ENCODE peak calls at places on chromosomes 6 and 20, in four cellular contexts. One of them, this sample, is unnamed.

GRCh38 chr6:98044791-98045190 is 761.8 kb upstream of the MMS22L start:
- DNase-seq in neural progenitor cell: no peak
- DNase-seq in heart right ventricle: no peak
- DNase-seq in IMR-90: no peak
- DNase-seq in this sample: no peak

GRCh38 chr6:137218473-137218916 is 690 bp downstream of the IFNGR1 start:
- DNase-seq in heart right ventricle: no peak
- DNase-seq in IMR-90: peak; percentile 52
- DNase-seq in neural progenitor cell: peak; percentile 18
- DNase-seq in this sample: peak; percentile 45

GRCh38 chr20:46631874-46632446 is 19.3 kb downstream of the SLC13A3 start:
- DNase-seq in neural progenitor cell: no peak
- DNase-seq in heart right ventricle: no peak
- DNase-seq in IMR-90: no peak
- DNase-seq in this sample: no peak

GRCh38 chr20:16014436-16014835 is 558.8 kb downstream of the KIF16B start:
- DNase-seq in neural progenitor cell: no peak
- DNase-seq in IMR-90: no peak
- DNase-seq in heart right ventricle: no peak
- DNase-seq in this sample: no peak

GRCh38 chr6:134534708-134535149 is 216.8 kb upstream of the SGK1 start:
- DNase-seq in neural progenitor cell: no peak
- DNase-seq in heart right ventricle: no peak
- DNase-seq in IMR-90: peak; percentile 66
- DNase-seq in this sample: no peak

GRCh38 chr6:105431226-105431625 is 28.3 kb upstream of the PREP start:
- DNase-seq in IMR-90: peak; percentile 68
- DNase-seq in heart right ventricle: no peak
- DNase-seq in neural progenitor cell: peak; percentile 56
- DNase-seq in this sample: peak; percentile 59

GRCh38 chr6:23890543-23891227 is 235.3 kb upstream of the NRSN1 start:
- DNase-seq in neural progenitor cell: no peak
- DNase-seq in heart right ventricle: no peak
- DNase-seq in IMR-90: no peak
- DNase-seq in this sample: no peak

GRCh38 chr20:25270829-25271251 is 23.0 kb downstream of the PYGB start:
- DNase-seq in heart right ventricle: no peak
- DNase-seq in neural progenitor cell: no peak
- DNase-seq in IMR-90: no peak
- DNase-seq in this sample: no peak

GRCh38 chr20:5290596-5290995 is 26.2 kb downstream of the PROKR2 start:
- DNase-seq in IMR-90: no peak
- DNase-seq in neural progenitor cell: no peak
- DNase-seq in heart right ventricle: no peak
- DNase-seq in this sample: no peak

GRCh38 chr6:157535354-157536217 is 154.6 kb downstream of the ZDHHC14 start:
- DNase-seq in IMR-90: peak; percentile 80
- DNase-seq in neural progenitor cell: no peak
- DNase-seq in heart right ventricle: no peak
- DNase-seq in this sample: no peak

GRCh38 chr6:136920216-136920857 is 1.8 kb upstream of the SLC35D3 start:
- DNase-seq in heart right ventricle: no peak
- DNase-seq in IMR-90: no peak
- DNase-seq in neural progenitor cell: peak; percentile 4
- DNase-seq in this sample: no peak

GRCh38 chr6:157778719-157779118 is 44.3 kb upstream of the SNX9 start:
- DNase-seq in neural progenitor cell: no peak
- DNase-seq in IMR-90: no peak
- DNase-seq in heart right ventricle: no peak
- DNase-seq in this sample: no peak

GRCh38 chr6:43806041-43806757 is 36.2 kb downstream of the VEGFA start:
- DNase-seq in IMR-90: no peak
- DNase-seq in neural progenitor cell: no peak
- DNase-seq in heart right ventricle: no peak
- DNase-seq in this sample: peak; percentile 66

GRCh38 chr6:130602151-130602770 is 224.9 kb upstream of the SMLR1 start:
- DNase-seq in IMR-90: peak; percentile 98
- DNase-seq in heart right ventricle: no peak
- DNase-seq in neural progenitor cell: no peak
- DNase-seq in this sample: no peak

GRCh38 chr6:153001767-153002612 is 519 bp downstream of the MTRF1L start:
- DNase-seq in neural progenitor cell: peak; percentile 42
- DNase-seq in heart right ventricle: no peak
- DNase-seq in IMR-90: no peak
- DNase-seq in this sample: peak; percentile 8

GRCh38 chr6:91276315-91276714 is 689.4 kb upstream of the MAP3K7 start:
- DNase-seq in neural progenitor cell: peak; percentile 48
- DNase-seq in IMR-90: peak; percentile 4
- DNase-seq in heart right ventricle: no peak
- DNase-seq in this sample: no peak

GRCh38 chr6:37251211-37251610 is 6.4 kb upstream of the TBC1D22B start:
- DNase-seq in heart right ventricle: no peak
- DNase-seq in neural progenitor cell: no peak
- DNase-seq in IMR-90: peak; percentile 66
- DNase-seq in this sample: no peak

GRCh38 chr20:4563534-4563933 is 158.2 kb upstream of the PRND start:
- DNase-seq in heart right ventricle: no peak
- DNase-seq in IMR-90: peak; percentile 80
- DNase-seq in neural progenitor cell: peak; percentile 56
- DNase-seq in this sample: peak; percentile 24

GRCh38 chr6:1392813-1393640 is 3.7 kb downstream of the FOXF2 start:
- DNase-seq in IMR-90: no peak
- DNase-seq in heart right ventricle: no peak
- DNase-seq in neural progenitor cell: peak; percentile 44
- DNase-seq in this sample: no peak

GRCh38 chr6:163711071-163711470 is 296.6 kb downstream of the QKI start:
- DNase-seq in heart right ventricle: no peak
- DNase-seq in neural progenitor cell: no peak
- DNase-seq in IMR-90: no peak
- DNase-seq in this sample: no peak

GRCh38 chr6:149897015-149897697 is 757 bp downstream of the RAET1E start:
- DNase-seq in heart right ventricle: peak; percentile 79
- DNase-seq in neural progenitor cell: no peak
- DNase-seq in IMR-90: peak; percentile 92
- DNase-seq in this sample: peak; percentile 28

GRCh38 chr6:26537160-26537845 is 863 bp upstream of the HMGN4 start:
- DNase-seq in heart right ventricle: peak; percentile 84
- DNase-seq in neural progenitor cell: peak; percentile 91
- DNase-seq in IMR-90: peak; percentile 96
- DNase-seq in this sample: peak; percentile 95

GRCh38 chr20:31485450-31486339 is 10.6 kb downstream of the REM1 start:
- DNase-seq in heart right ventricle: peak; percentile 76
- DNase-seq in neural progenitor cell: no peak
- DNase-seq in IMR-90: peak; percentile 8
- DNase-seq in this sample: peak; percentile 22

GRCh38 chr20:19761853-19762252 is 3.8 kb downstream of the RIN2 start:
- DNase-seq in heart right ventricle: no peak
- DNase-seq in neural progenitor cell: no peak
- DNase-seq in IMR-90: no peak
- DNase-seq in this sample: no peak

GRCh38 chr20:4226330-4227084 is 211.1 kb upstream of the RNF24 start:
- DNase-seq in IMR-90: no peak
- DNase-seq in neural progenitor cell: no peak
- DNase-seq in heart right ventricle: no peak
- DNase-seq in this sample: no peak

GRCh38 chr6:34633785-34634184 is 62.8 kb downstream of the ILRUN start:
- DNase-seq in heart right ventricle: no peak
- DNase-seq in IMR-90: no peak
- DNase-seq in neural progenitor cell: no peak
- DNase-seq in this sample: no peak

GRCh38 chr6:14212020-14212419 is 94.4 kb downstream of the CD83 start:
- DNase-seq in neural progenitor cell: no peak
- DNase-seq in IMR-90: no peak
- DNase-seq in heart right ventricle: no peak
- DNase-seq in this sample: no peak

GRCh38 chr20:57738484-57738883 is 28.7 kb upstream of the PMEPA1 start:
- DNase-seq in neural progenitor cell: no peak
- DNase-seq in IMR-90: no peak
- DNase-seq in heart right ventricle: no peak
- DNase-seq in this sample: no peak

GRCh38 chr6:138538390-138539031 is 39.2 kb upstream of the NHSL1 start:
- DNase-seq in IMR-90: peak; percentile 83
- DNase-seq in heart right ventricle: peak; percentile 52
- DNase-seq in neural progenitor cell: no peak
- DNase-seq in this sample: no peak

GRCh38 chr6:109053285-109053684 is 41.4 kb downstream of the SESN1 start:
- DNase-seq in neural progenitor cell: no peak
- DNase-seq in IMR-90: no peak
- DNase-seq in heart right ventricle: no peak
- DNase-seq in this sample: no peak

GRCh38 chr6:138397128-138397814 is 6.8 kb upstream of the HEBP2 start:
- DNase-seq in neural progenitor cell: no peak
- DNase-seq in IMR-90: peak; percentile 32
- DNase-seq in heart right ventricle: no peak
- DNase-seq in this sample: no peak

GRCh38 chr6:141658721-141659120 is 474.0 kb upstream of the GJE1 start:
- DNase-seq in neural progenitor cell: no peak
- DNase-seq in IMR-90: no peak
- DNase-seq in heart right ventricle: no peak
- DNase-seq in this sample: no peak

GRCh38 chr6:49030621-49031020 is 432.4 kb downstream of the MMUT start:
- DNase-seq in heart right ventricle: no peak
- DNase-seq in IMR-90: no peak
- DNase-seq in neural progenitor cell: no peak
- DNase-seq in this sample: no peak

GRCh38 chr6:134464690-134465411 is 146.9 kb upstream of the SGK1 start:
- DNase-seq in heart right ventricle: no peak
- DNase-seq in neural progenitor cell: no peak
- DNase-seq in IMR-90: peak; percentile 89
- DNase-seq in this sample: peak; percentile 49

GRCh38 chr6:75503291-75503690 is 9.7 kb upstream of the FILIP1 start:
- DNase-seq in neural progenitor cell: no peak
- DNase-seq in heart right ventricle: no peak
- DNase-seq in IMR-90: peak; percentile 36
- DNase-seq in this sample: no peak

GRCh38 chr6:15441215-15441868 is 195.5 kb downstream of the JARID2 start:
- DNase-seq in neural progenitor cell: peak; percentile 69
- DNase-seq in IMR-90: peak; percentile 78
- DNase-seq in heart right ventricle: no peak
- DNase-seq in this sample: peak; percentile 47

GRCh38 chr6:150685860-150686259 is 86.2 kb downstream of the PLEKHG1 start:
- DNase-seq in heart right ventricle: peak; percentile 36
- DNase-seq in neural progenitor cell: peak; percentile 48
- DNase-seq in IMR-90: peak; percentile 1
- DNase-seq in this sample: peak; percentile 50

GRCh38 chr6:169451065-169451840 is 197.6 kb upstream of the THBS2 start:
- DNase-seq in IMR-90: no peak
- DNase-seq in neural progenitor cell: no peak
- DNase-seq in heart right ventricle: no peak
- DNase-seq in this sample: peak; percentile 42

GRCh38 chr6:87925373-87926060 is 122.1 kb upstream of the SPACA1 start:
- DNase-seq in IMR-90: no peak
- DNase-seq in neural progenitor cell: no peak
- DNase-seq in heart right ventricle: no peak
- DNase-seq in this sample: no peak

GRCh38 chr20:40319741-40320499 is 369.1 kb downstream of the MAFB start:
- DNase-seq in IMR-90: no peak
- DNase-seq in neural progenitor cell: no peak
- DNase-seq in heart right ventricle: no peak
- DNase-seq in this sample: no peak
- H3K27me3 ChIP-seq in IMR-90: no peaks in the 10 kb centered on the region
- H3K27me3 ChIP-seq in neural progenitor cell: no peaks in the 10 kb centered on the region
- H3K27me3 ChIP-seq in heart right ventricle: no peaks in the 10 kb centered on the region
- H3K27me3 ChIP-seq in this sample: peaks cover 10% of the 10 kb centered on the region

DNA sequence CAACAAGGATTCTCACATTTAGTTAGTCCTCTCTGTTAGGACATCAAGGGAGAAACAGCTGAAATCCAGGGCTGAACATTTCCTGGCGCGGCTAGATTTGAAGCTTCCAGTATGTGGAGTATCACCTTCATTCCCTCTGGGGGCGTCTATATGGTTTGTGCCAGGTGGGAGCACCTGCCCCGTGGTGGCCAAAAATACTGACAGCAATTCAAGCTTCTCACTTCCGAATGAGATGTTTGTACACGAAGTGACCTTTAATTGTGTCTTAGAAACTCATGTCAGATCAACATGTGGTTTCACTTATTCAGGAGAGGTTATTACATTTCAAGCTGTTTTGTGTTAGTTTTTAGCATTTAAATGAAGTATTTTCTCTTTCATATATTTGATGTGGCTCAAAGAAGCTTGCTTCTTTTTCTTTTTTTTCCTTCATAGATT is 67.3 kb upstream of the ZNF217 start:
- DNase-seq in neural progenitor cell: no peak
- DNase-seq in IMR-90: peak; percentile 9
- DNase-seq in heart right ventricle: no peak
- DNase-seq in this sample: no peak
- H3K27ac ChIP-seq in neural progenitor cell: peak overlapping the region; percentile 88
- H3K27ac ChIP-seq in IMR-90: peak overlapping the region; percentile 24
- H3K27ac ChIP-seq in heart right ventricle: peak overlapping the region; percentile 85
- H3K27ac ChIP-seq in this sample: no peak overlapping the region

GRCh38 chr6:31366693-31367470 is 9.9 kb upstream of the HLA-B start:
- DNase-seq in heart right ventricle: peak; percentile 90
- DNase-seq in IMR-90: peak; percentile 86
- DNase-seq in neural progenitor cell: peak; percentile 95
- DNase-seq in this sample: peak; percentile 61
- H3K27me3 ChIP-seq in heart right ventricle: peaks cover 34% of the 10 kb centered on the region
- H3K27me3 ChIP-seq in IMR-90: peaks cover 31% of the 10 kb centered on the region
- H3K27me3 ChIP-seq in neural progenitor cell: peaks cover 31% of the 10 kb centered on the region
- H3K27me3 ChIP-seq in this sample: peaks cover 10% of the 10 kb centered on the region

DNA sequence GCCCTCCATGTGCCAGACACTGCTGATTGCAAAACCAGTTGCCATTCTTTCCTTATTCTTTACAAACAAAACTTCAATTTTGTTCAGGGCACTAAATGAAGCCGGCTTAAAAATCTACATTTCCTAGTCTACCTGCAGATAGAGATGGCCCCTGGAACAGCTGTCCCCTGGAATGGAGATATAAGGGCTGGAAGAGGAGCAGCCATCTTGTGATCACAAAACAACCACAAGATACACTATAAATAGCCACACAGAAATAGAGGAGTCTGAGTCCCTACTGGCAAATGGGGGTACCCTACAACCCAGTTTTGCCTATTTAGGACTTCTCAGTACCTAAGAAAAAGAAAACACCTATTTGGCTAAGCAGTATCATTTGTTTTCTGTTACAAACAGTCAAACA is 115.9 kb upstream of the BEND6 start:
- DNase-seq in neural progenitor cell: no peak
- DNase-seq in IMR-90: no peak
- DNase-seq in heart right ventricle: no peak
- DNase-seq in this sample: no peak
- H3K27ac ChIP-seq in neural progenitor cell: peak overlapping the region; percentile 21
- H3K27ac ChIP-seq in IMR-90: no peak overlapping the region
- H3K27ac ChIP-seq in heart right ventricle: peak overlapping the region; percentile 88
- H3K27ac ChIP-seq in this sample: no peak overlapping the region

GRCh38 chr6:46749731-46750130 is 3.0 kb downstream of the ANKRD66 start:
- DNase-seq in IMR-90: no peak
- DNase-seq in heart right ventricle: no peak
- DNase-seq in neural progenitor cell: peak; percentile 40
- DNase-seq in this sample: no peak

GRCh38 chr6:46743425-46744158 is 3.1 kb upstream of the ANKRD66 start:
- DNase-seq in IMR-90: no peak
- DNase-seq in heart right ventricle: no peak
- DNase-seq in neural progenitor cell: no peak
- DNase-seq in this sample: no peak

GRCh38 chr6:46745973-46746372 is 760 bp upstream of the ANKRD66 start:
- DNase-seq in neural progenitor cell: no peak
- DNase-seq in IMR-90: no peak
- DNase-seq in heart right ventricle: no peak
- DNase-seq in this sample: no peak

GRCh38 chr6:46748940-46749503 is 2.3 kb downstream of the ANKRD66 start:
- DNase-seq in neural progenitor cell: no peak
- DNase-seq in IMR-90: no peak
- DNase-seq in heart right ventricle: no peak
- DNase-seq in this sample: no peak

GRCh38 chr6:46746691-46747090 is at the start of gene ANKRD66:
- DNase-seq in neural progenitor cell: no peak
- DNase-seq in heart right ventricle: no peak
- DNase-seq in IMR-90: no peak
- DNase-seq in this sample: no peak
- H3K27me3 ChIP-seq in neural progenitor cell: no peaks in the 10 kb centered on the region
- H3K27me3 ChIP-seq in heart right ventricle: no peaks in the 10 kb centered on the region
- H3K27me3 ChIP-seq in IMR-90: no peaks in the 10 kb centered on the region
- H3K27me3 ChIP-seq in this sample: no peaks in the 10 kb centered on the region

This sample was measured in SJCRH30.